ENCODE peak calls at places on chromosome 13, in ten cellular contexts. H is NCI-H774; E is heart right ventricle; B is activated T-helper 9 cell treated with anti-CD3 and anti-CD28 coated beads, Interleukin-2, amount 50 U/mL, for 16 hours; D is substantia nigra; M is RKO; F is NCI-H345; W is ELF-1; P is lung; N is hypothalamus. T is an unnamed sample.

GRCh38 chr13:74131206-74131605 is 3.0 kb downstream of the KLF12 start:
- DNase-seq in H (no peak), E (peak), B (no peak), D (no peak), M (no peak), F (no peak), W (no peak), P (no peak), N (peak), T (no peak)

GRCh38 chr13:51044023-51044665 is 66.9 kb downstream of the C13orf42 start:
- DNase-seq in H (peak), E (no peak), B (no peak), D (no peak), M (no peak), F (no peak), W (no peak), P (no peak), N (no peak), T (no peak)

GRCh38 chr13:70964124-70964523 is 855.9 kb upstream of the KLHL1 start:
- DNase-seq in H (no peak), E (no peak), B (no peak), D (no peak), M (peak), F (peak), W (no peak), P (no peak), N (no peak), T (no peak)

GRCh38 chr13:98173431-98173921 is 3.6 kb downstream of the RNF113B start:
- DNase-seq in H (no peak), E (no peak), B (no peak), D (no peak), M (no peak), F (no peak), W (peak), P (no peak), N (no peak), T (no peak)

GRCh38 chr13:108561152-108561551 is 68.3 kb upstream of the MYO16 start:
- DNase-seq in H (peak), E (no peak), B (no peak), D (no peak), M (no peak), F (peak), W (no peak), P (no peak), N (no peak), T (no peak)

GRCh38 chr13:94950303-94950702 is 238.0 kb upstream of the SOX21 start:
- DNase-seq in H (no peak), E (no peak), B (no peak), D (no peak), M (no peak), F (no peak), W (peak), P (no peak), N (peak), T (peak)

GRCh38 chr13:102948006-102948405 is 102.2 kb downstream of the ERCC5 start:
- DNase-seq in H (no peak), E (peak), B (no peak), D (peak), M (no peak), F (no peak), W (no peak), P (no peak), N (peak), T (peak)

GRCh38 chr13:75473472-75473871 is 8.5 kb downstream of the TBC1D4 start:
- DNase-seq in H (no peak), E (no peak), B (no peak), D (no peak), M (no peak), F (no peak), W (no peak), P (no peak), N (no peak), T (no peak)

GRCh38 chr13:113633485-113633873 is 24.5 kb downstream of the ATP4B start:
- DNase-seq in H (no peak), E (no peak), B (no peak), D (no peak), M (no peak), F (no peak), W (no peak), P (no peak), N (no peak), T (no peak)

GRCh38 chr13:110138009-110138699 is 168.8 kb downstream of the COL4A1 start:
- DNase-seq in H (peak), E (peak), B (peak), D (no peak), M (peak), F (peak), W (peak), P (peak), N (peak), T (peak)

GRCh38 chr13:100363874-100364273 is 224.7 kb downstream of the GGACT start:
- DNase-seq in H (peak), E (no peak), B (no peak), D (no peak), M (no peak), F (no peak), W (no peak), P (no peak), N (peak), T (no peak)

GRCh38 chr13:98839826-98840769 is 87.6 kb upstream of the SLC15A1 start:
- DNase-seq in H (peak), E (peak), B (peak), D (peak), M (peak), F (peak), W (peak), P (peak), N (peak), T (peak)

GRCh38 chr13:113802761-113803160 is 43.7 kb downstream of the TMEM255B start:
- DNase-seq in H (no peak), E (no peak), B (no peak), D (no peak), M (no peak), F (no peak), W (peak), P (no peak), N (no peak), T (no peak)

GRCh38 chr13:80251403-80251802 is 89.5 kb downstream of the SPRY2 start:
- DNase-seq in H (no peak), E (peak), B (no peak), D (no peak), M (no peak), F (peak), W (no peak), P (no peak), N (no peak), T (no peak)

GRCh38 chr13:92768592-92768991 is 458.0 kb upstream of the GPC6 start:
- DNase-seq in H (no peak), E (no peak), B (no peak), D (no peak), M (no peak), F (no peak), W (no peak), P (no peak), N (no peak), T (no peak)

GRCh38 chr13:32905063-32905863 is 111.0 kb upstream of the KL start:
- DNase-seq in H (no peak), E (no peak), B (no peak), D (no peak), M (peak), F (peak), W (no peak), P (no peak), N (peak), T (no peak)

GRCh38 chr13:90336507-90336906 is 1011.0 kb upstream of the MIR17HG start:
- DNase-seq in H (no peak), E (no peak), B (no peak), D (no peak), M (no peak), F (no peak), W (peak), P (no peak), N (no peak), T (no peak)

GRCh38 chr13:101846701-101847100 is 394.2 kb downstream of the ITGBL1 start:
- DNase-seq in H (no peak), E (no peak), B (no peak), D (no peak), M (no peak), F (no peak), W (no peak), P (no peak), N (no peak), T (no peak)

GRCh38 chr13:33322965-33323668 is 37.6 kb upstream of the STARD13 start:
- DNase-seq in H (no peak), E (no peak), B (no peak), D (no peak), M (no peak), F (no peak), W (no peak), P (no peak), N (no peak), T (no peak)

GRCh38 chr13:22703601-22704209 is 477.1 kb upstream of the SGCG start:
- DNase-seq in H (no peak), E (no peak), B (no peak), D (no peak), M (peak), F (no peak), W (peak), P (no peak), N (no peak), T (no peak)

GRCh38 chr13:110841846-110842245 is 73.0 kb downstream of the ANKRD10 start:
- DNase-seq in H (no peak), E (no peak), B (no peak), D (no peak), M (no peak), F (no peak), W (no peak), P (no peak), N (no peak), T (no peak)

GRCh38 chr13:44710576-44710975 is 134.4 kb upstream of the TSC22D1 start:
- DNase-seq in H (no peak), E (no peak), B (no peak), D (no peak), M (peak), F (no peak), W (no peak), P (no peak), N (no peak), T (no peak)